ENCODE peak calls at places on chromosome X, in five cellular contexts. S, R, N, I and C are unnamed samples.

GRCh38 chrX:17500145-17500579 is 125.2 kb downstream of the NHS start:
- DNase-seq in S (no peak), R (no peak), N (peak; percentile 54), I (no peak), C (no peak)

GRCh38 chrX:7263961-7264360 is 116.0 kb upstream of the PUDP start:
- DNase-seq in S (no peak), R (no peak), N (no peak), I (no peak), C (no peak)

GRCh38 chrX:49934148-49934547 is 11.8 kb downstream of the CLCN5 start:
- DNase-seq in S (no peak), R (no peak), N (no peak), I (no peak), C (no peak)

GRCh38 chrX:25968920-25969319 is 169.2 kb upstream of the MAGEB18 start:
- DNase-seq in S (peak; percentile 9), R (peak; percentile 85), N (no peak), I (no peak), C (no peak)

GRCh38 chrX:20515841-20516461 is 249.2 kb upstream of the RPS6KA3 start:
- DNase-seq in S (no peak), R (no peak), N (no peak), I (no peak), C (no peak)

GRCh38 chrX:77160301-77160700 is 286.9 kb upstream of the FGF16 start:
- DNase-seq in S (no peak), R (peak; percentile 60), N (no peak), I (peak; percentile 44), C (no peak)

GRCh38 chrX:104318330-104319009 is 63.7 kb upstream of the ESX1 start:
- DNase-seq in S (no peak), R (peak; percentile 53), N (peak; percentile 79), I (no peak), C (no peak)

GRCh38 chrX:2423899-2424298 is 76.9 kb downstream of the DHRSX start:
- DNase-seq in S (no peak), R (no peak), N (no peak), I (no peak), C (no peak)

GRCh38 chrX:31717474-31717873 is 645.6 kb upstream of the FTHL17 start:
- DNase-seq in S (no peak), R (no peak), N (no peak), I (no peak), C (no peak)

GRCh38 chrX:40727093-40727492 is 8.2 kb downstream of the MED14 start:
- DNase-seq in S (no peak), R (no peak), N (no peak), I (no peak), C (no peak)

DNA sequence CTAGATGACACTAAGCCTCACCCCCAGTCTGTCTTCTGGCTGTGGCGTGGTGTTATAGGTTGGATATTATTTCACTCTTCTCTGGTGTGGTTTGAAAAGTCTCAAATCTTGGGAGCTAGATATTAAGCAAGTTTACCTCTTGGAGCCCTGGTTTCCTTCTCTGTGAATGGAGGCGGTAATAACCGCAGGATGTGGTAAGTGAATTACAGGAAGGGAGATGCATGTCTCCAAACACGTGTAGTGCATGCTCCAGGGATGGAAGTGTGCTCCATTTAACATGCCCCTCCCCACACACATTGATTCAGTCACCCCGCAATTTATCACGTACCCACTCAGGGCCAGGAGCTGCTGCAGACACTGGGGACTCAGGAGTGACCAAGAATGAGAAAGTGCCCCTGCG is 4.9 kb downstream of the ZNF275 start:
- DNase-seq in S (no peak), R (no peak), N (no peak), I (no peak), C (no peak)
- H3K4me1 ChIP-seq in S (peaks cover 44% of the 10 kb centered on the region), R (no peaks in the 10 kb centered on the region), N (no peaks in the 10 kb centered on the region), I (peaks cover 4% of the 10 kb centered on the region), C (no peaks in the 10 kb centered on the region)

GRCh38 chrX:24168807-24169206 is 19.3 kb downstream of the ZFX start:
- DNase-seq in S (no peak), R (no peak), N (no peak), I (no peak), C (no peak)

GRCh38 chrX:24178441-24178840 is 28.9 kb downstream of the ZFX start:
- DNase-seq in S (no peak), R (no peak), N (no peak), I (no peak), C (no peak)

GRCh38 chrX:24169211-24169610 is 19.7 kb downstream of the ZFX start:
- DNase-seq in S (no peak), R (no peak), N (no peak), I (no peak), C (no peak)

GRCh38 chrX:24175276-24175675 is 25.7 kb downstream of the ZFX start:
- DNase-seq in S (no peak), R (no peak), N (no peak), I (no peak), C (no peak)

GRCh38 chrX:24173115-24173847 is 23.8 kb downstream of the ZFX start:
- DNase-seq in S (no peak), R (no peak), N (no peak), I (no peak), C (no peak)
- H3K4me1 ChIP-seq in S (peaks cover 2% of the 10 kb centered on the region), R (no peaks in the 10 kb centered on the region), N (no peaks in the 10 kb centered on the region), I (peaks cover 17% of the 10 kb centered on the region), C (peaks cover 39% of the 10 kb centered on the region)

GRCh38 chrX:48751343-48751742 is 10.2 kb upstream of the GLOD5 start:
- DNase-seq in S (no peak), R (no peak), N (no peak), I (no peak), C (no peak)
- H3K4me1 ChIP-seq in S (peaks cover 8% of the 10 kb centered on the region), R (no peaks in the 10 kb centered on the region), N (no peaks in the 10 kb centered on the region), I (no peaks in the 10 kb centered on the region), C (no peaks in the 10 kb centered on the region)

DNA sequence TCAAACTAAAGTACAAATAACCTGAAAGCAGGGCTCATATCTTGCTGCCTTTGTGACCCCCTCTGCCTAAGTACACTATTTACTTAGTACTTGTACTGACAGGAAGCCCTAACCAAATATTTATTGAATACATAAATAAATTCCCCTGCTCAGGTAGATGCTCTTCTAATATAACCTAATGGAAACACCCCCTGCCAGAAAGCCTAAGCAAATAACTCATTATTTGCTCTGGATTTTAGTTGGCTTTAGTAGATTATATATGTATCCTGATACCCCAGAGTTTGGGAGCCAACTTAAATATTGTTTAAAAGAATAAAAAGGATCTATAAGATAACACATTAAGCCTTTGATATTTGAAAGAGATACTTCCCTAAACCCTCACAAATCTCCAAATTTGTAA is 318.2 kb downstream of the PPP1R2C start:
- DNase-seq in S (no peak), R (no peak), N (no peak), I (no peak), C (no peak)
- H3K4me1 ChIP-seq in S (no peaks in the 10 kb centered on the region), R (no peaks in the 10 kb centered on the region), N (no peaks in the 10 kb centered on the region), I (no peaks in the 10 kb centered on the region), C (no peaks in the 10 kb centered on the region)

DNA sequence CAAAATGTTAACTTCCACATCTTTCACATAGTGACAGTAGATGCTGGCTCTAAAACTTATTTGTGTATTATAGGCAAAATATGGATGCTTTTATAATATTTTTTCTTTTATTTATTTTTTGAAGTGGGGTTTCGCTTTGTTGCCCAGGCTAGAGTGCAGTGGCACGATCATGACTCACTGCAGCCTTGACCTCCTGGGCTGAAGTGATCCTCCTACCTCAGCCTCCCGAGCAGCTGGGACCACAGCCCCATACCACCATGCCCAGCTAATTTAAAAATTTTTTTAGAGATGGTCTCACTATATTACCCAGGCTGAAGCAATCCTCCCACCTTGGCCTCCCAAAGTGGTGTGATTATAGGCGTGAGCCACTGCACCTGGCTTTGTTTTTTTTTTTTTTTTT is 48.6 kb downstream of the ZFX start:
- DNase-seq in S (no peak), R (no peak), N (no peak), I (no peak), C (no peak)
- H3K4me1 ChIP-seq in S (no peaks in the 10 kb centered on the region), R (no peaks in the 10 kb centered on the region), N (no peaks in the 10 kb centered on the region), I (peaks cover 31% of the 10 kb centered on the region), C (peaks cover 31% of the 10 kb centered on the region)

DNA sequence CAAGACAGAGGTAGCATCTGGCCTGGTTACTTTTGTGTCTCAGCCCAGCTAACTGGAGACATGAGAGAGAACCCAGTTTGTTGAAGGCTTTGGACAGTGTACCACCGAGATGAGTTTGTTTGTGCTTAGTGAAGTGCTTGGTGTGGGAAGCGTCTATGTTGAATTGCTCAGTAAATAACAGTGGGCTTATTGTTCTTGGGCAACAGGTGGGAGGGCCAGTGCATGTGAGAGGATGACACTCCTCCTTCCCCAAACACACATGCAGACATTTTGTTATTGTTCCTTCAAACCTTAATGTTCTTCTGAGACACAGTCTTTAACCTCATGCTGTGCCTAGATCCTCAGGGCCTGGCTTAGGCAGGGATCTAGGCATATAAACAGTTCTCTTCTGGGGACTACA is 39.7 kb downstream of the MSN start:
- DNase-seq in S (no peak), R (no peak), N (no peak), I (no peak), C (no peak)
- H3K4me1 ChIP-seq in S (peaks cover 9% of the 10 kb centered on the region), R (no peaks in the 10 kb centered on the region), N (no peaks in the 10 kb centered on the region), I (peaks cover 5% of the 10 kb centered on the region), C (peaks cover 11% of the 10 kb centered on the region)

DNA sequence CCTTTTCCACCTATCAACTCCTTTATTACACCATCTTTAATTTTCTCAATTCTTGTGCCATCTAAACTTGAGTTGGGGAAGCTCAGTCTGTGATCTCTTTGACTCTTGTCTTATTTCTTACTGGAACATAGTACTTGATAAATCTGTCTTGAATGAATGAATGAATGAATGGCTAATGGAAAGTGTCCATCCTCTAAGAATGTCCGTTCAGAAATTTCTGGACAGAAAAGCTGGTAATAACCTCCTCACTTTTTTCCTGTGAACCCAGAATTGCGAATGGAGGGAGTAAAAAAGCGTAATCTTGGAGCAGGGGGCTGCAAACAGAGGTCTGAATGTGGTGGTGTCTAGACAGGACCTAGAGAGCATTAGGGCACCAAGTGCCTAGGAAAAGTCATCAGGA is 9.4 kb upstream of the CLTRN start:
- DNase-seq in S (no peak), R (no peak), N (no peak), I (no peak), C (no peak)
- H3K4me1 ChIP-seq in S (peaks cover 4% of the 10 kb centered on the region), R (peaks cover 11% of the 10 kb centered on the region), N (peaks cover 12% of the 10 kb centered on the region), I (peaks cover 14% of the 10 kb centered on the region), C (no peaks in the 10 kb centered on the region)

GRCh38 chrX:133366735-133367134 is 48.6 kb downstream of the GPC4 start:
- DNase-seq in S (no peak), R (no peak), N (no peak), I (no peak), C (no peak)

GRCh38 chrX:133374874-133375387 is 40.4 kb downstream of the GPC4 start:
- DNase-seq in S (no peak), R (no peak), N (no peak), I (no peak), C (no peak)

GRCh38 chrX:133369065-133369464 is 46.2 kb downstream of the GPC4 start:
- DNase-seq in S (no peak), R (no peak), N (no peak), I (no peak), C (no peak)

GRCh38 chrX:133373366-133374079 is 41.8 kb downstream of the GPC4 start:
- DNase-seq in S (no peak), R (no peak), N (peak; percentile 42), I (no peak), C (no peak)

DNA sequence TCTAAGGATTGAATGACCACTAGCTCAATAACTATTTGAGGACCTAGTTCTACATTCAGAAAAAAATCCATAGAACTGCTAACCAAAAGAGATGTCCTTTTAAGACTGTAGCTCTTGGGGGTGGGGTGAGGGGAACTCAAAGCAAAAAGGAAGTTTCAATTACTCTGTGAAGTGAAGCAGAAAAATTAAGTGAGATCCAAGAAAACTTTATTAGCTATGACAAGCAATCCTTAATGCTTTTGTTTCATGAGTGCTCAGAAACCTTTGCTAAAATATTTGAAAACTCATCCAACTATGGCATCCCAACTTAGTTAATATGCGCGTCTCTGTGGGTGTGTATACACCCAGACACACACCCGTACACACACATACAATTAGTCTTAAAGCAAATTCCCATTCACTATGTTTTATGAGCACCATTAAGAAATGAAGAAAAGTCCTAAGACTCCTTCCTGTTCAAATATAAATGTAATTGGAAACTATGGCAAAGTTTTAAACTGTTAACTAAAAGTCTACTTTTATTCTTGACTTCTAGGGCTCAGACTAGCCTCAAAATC is 44.5 kb downstream of the GPC4 start:
- DNase-seq in S (no peak), R (no peak), N (no peak), I (no peak), C (no peak)
- H3K4me1 ChIP-seq in S (no peaks in the 10 kb centered on the region), R (peaks cover 54% of the 10 kb centered on the region), N (no peaks in the 10 kb centered on the region), I (peaks cover 14% of the 10 kb centered on the region), C (no peaks in the 10 kb centered on the region)